ENCODE peak calls at places on chromosomes 5 and 9, in eight cellular contexts. A, G, H, S, K, T, J and B are unnamed samples.

GRCh38 chr5:118692811-118693342 is 295.5 kb downstream of the DTWD2 start:
- DNase-seq in A (no peak), G (no peak), H (no peak), S (no peak), K (no peak), T (no peak), J (peak; percentile 61), B (no peak)

GRCh38 chr9:89457376-89457855 is 40.5 kb downstream of the SEMA4D start:
- DNase-seq in A (no peak), G (no peak), H (no peak), S (no peak), K (no peak), T (no peak), J (no peak), B (no peak)

GRCh38 chr5:20678814-20679298 is 690.9 kb upstream of the CDH18 start:
- DNase-seq in A (peak; percentile 49), G (no peak), H (peak; percentile 88), S (no peak), K (no peak), T (peak; percentile 93), J (no peak), B (no peak)

GRCh38 chr5:77893225-77893860 is 117.2 kb upstream of the TBCA start:
- DNase-seq in A (peak; percentile 85), G (no peak), H (peak; percentile 83), S (peak; percentile 79), K (no peak), T (peak; percentile 95), J (peak; percentile 51), B (no peak)

GRCh38 chr5:159921721-159922120 is 5.4 kb downstream of the ADRA1B start:
- DNase-seq in A (no peak), G (no peak), H (no peak), S (no peak), K (no peak), T (no peak), J (no peak), B (no peak)

GRCh38 chr5:125050926-125051325 is 304.5 kb upstream of the ZNF608 start:
- DNase-seq in A (no peak), G (no peak), H (no peak), S (no peak), K (no peak), T (no peak), J (no peak), B (no peak)

GRCh38 chr9:104247899-104248460 is 153.9 kb downstream of the SMC2 start:
- DNase-seq in A (no peak), G (no peak), H (no peak), S (no peak), K (no peak), T (peak; percentile 53), J (no peak), B (no peak)

GRCh38 chr5:75438722-75439121 is 72.7 kb downstream of the CERT1 start:
- DNase-seq in A (no peak), G (no peak), H (no peak), S (no peak), K (no peak), T (no peak), J (no peak), B (no peak)

GRCh38 chr5:173686950-173687349 is 70.5 kb upstream of the BOD1 start:
- DNase-seq in A (no peak), G (no peak), H (no peak), S (no peak), K (no peak), T (no peak), J (no peak), B (no peak)

GRCh38 chr5:173689171-173689676 is 72.8 kb upstream of the BOD1 start:
- DNase-seq in A (no peak), G (no peak), H (peak; percentile 89), S (no peak), K (peak; percentile 24), T (peak; percentile 30), J (no peak), B (no peak)

GRCh38 chr5:173688708-173689107 is 72.3 kb upstream of the BOD1 start:
- DNase-seq in A (peak; percentile 17), G (no peak), H (peak; percentile 68), S (no peak), K (no peak), T (no peak), J (no peak), B (no peak)

GRCh38 chr5:173691931-173692330 is 75.5 kb upstream of the BOD1 start:
- DNase-seq in A (no peak), G (no peak), H (peak; percentile 15), S (no peak), K (no peak), T (no peak), J (no peak), B (no peak)

DNA sequence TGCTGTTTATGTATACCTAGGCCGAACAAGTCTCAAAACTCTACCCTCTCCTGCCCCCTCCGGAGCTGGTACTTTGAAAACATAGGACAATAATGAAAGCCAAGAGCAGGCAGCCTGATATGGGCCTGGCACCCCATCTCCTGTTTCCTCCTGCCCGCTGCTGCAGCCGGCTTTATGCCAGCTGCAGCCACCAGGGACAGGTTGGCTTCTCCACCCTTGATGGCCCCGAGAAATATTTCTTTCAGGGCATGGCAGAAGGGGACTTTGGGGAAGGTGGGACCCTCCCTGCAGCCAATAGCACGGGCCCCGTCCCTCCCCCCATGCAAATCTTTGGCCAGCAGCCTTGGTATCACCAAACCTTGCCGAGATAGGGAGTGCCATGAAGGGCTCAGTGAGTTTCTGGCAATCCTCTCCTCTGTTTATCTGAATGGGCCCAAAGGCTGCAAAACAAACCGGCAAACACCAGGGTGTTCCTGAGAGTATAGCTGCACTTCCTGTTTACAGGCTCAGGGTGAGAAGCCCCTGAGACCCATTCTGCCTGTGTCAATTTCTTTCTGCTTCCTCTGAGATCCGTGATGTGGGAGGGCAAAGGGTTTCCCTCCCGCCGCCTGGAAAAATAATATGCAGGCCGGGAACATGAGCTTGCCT is 73.4 kb upstream of the BOD1 start:
- DNase-seq in A (no peak), G (peak; percentile 63), H (peak; percentile 48), S (no peak), K (no peak), T (peak; percentile 7), J (no peak), B (no peak)
- TF ChIP-seq CTCF in A (no peak), G (peak; percentile 13), H (no peak), S (no peak), K (peak; percentile 37), T (no peak), J (peak; percentile 15), B (no peak)

GRCh38 chr5:68270576-68270975 is 55.0 kb downstream of the PIK3R1 start:
- DNase-seq in A (no peak), G (no peak), H (no peak), S (no peak), K (no peak), T (no peak), J (no peak), B (no peak)

GRCh38 chr5:68273717-68274409 is 58.3 kb downstream of the PIK3R1 start:
- DNase-seq in A (no peak), G (no peak), H (no peak), S (no peak), K (no peak), T (no peak), J (peak; percentile 70), B (no peak)

GRCh38 chr5:68271124-68271523 is 55.6 kb downstream of the PIK3R1 start:
- DNase-seq in A (no peak), G (no peak), H (no peak), S (no peak), K (no peak), T (no peak), J (no peak), B (no peak)

GRCh38 chr5:68269820-68270219 is 54.3 kb downstream of the PIK3R1 start:
- DNase-seq in A (no peak), G (no peak), H (no peak), S (no peak), K (no peak), T (no peak), J (no peak), B (no peak)

GRCh38 chr5:68272289-68272688 is 56.7 kb downstream of the PIK3R1 start:
- DNase-seq in A (no peak), G (no peak), H (no peak), S (no peak), K (no peak), T (peak; percentile 37), J (no peak), B (no peak)
- TF ChIP-seq CTCF in A (no peak), G (peak; percentile 36), H (peak; percentile 42), S (peak; percentile 11), K (peak; percentile 65), T (peak; percentile 37), J (no peak), B (no peak)

GRCh38 chr5:127029513-127030258 is 672 bp downstream of the MARCHF3 start:
- DNase-seq in A (peak; percentile 73), G (peak; percentile 70), H (peak; percentile 75), S (peak; percentile 50), K (peak; percentile 44), T (peak; percentile 63), J (peak; percentile 73), B (peak; percentile 48)

GRCh38 chr5:127031147-127031862 is 947 bp upstream of the MARCHF3 start:
- DNase-seq in A (peak; percentile 47), G (peak; percentile 65), H (peak; percentile 5), S (no peak), K (no peak), T (no peak), J (peak; percentile 21), B (no peak)

GRCh38 chr5:127028822-127029457 is 1.4 kb downstream of the MARCHF3 start:
- DNase-seq in A (peak; percentile 84), G (no peak), H (no peak), S (no peak), K (no peak), T (peak; percentile 13), J (peak; percentile 45), B (peak; percentile 22)

GRCh38 chr5:127031863-127032232 is 1.5 kb upstream of the MARCHF3 start:
- DNase-seq in A (peak; percentile 22), G (no peak), H (no peak), S (no peak), K (no peak), T (no peak), J (no peak), B (no peak)

GRCh38 chr5:127030259-127031146 is at the start of gene MARCHF3:
- DNase-seq in A (peak; percentile 98), G (peak; percentile 98), H (peak; percentile 92), S (peak; percentile 85), K (peak; percentile 90), T (peak; percentile 98), J (peak; percentile 98), B (peak; percentile 98)
- TF ChIP-seq CTCF in A (no peak), G (peak; percentile 30), H (no peak), S (no peak), K (peak; percentile 47), T (peak; percentile 29), J (no peak), B (no peak)

GRCh38 chr9:136455043-136456002 is 15.7 kb upstream of the INPP5E start:
- DNase-seq in A (no peak), G (no peak), H (no peak), S (no peak), K (no peak), T (no peak), J (no peak), B (no peak)

GRCh38 chr9:136448655-136449054 is 9.0 kb upstream of the INPP5E start:
- DNase-seq in A (no peak), G (no peak), H (no peak), S (no peak), K (no peak), T (no peak), J (no peak), B (no peak)

GRCh38 chr9:136453326-136453725 is 13.7 kb upstream of the INPP5E start:
- DNase-seq in A (no peak), G (no peak), H (no peak), S (no peak), K (no peak), T (no peak), J (no peak), B (no peak)

GRCh38 chr9:136454026-136454796 is 14.6 kb upstream of the INPP5E start:
- DNase-seq in A (no peak), G (no peak), H (no peak), S (no peak), K (no peak), T (no peak), J (no peak), B (no peak)

DNA sequence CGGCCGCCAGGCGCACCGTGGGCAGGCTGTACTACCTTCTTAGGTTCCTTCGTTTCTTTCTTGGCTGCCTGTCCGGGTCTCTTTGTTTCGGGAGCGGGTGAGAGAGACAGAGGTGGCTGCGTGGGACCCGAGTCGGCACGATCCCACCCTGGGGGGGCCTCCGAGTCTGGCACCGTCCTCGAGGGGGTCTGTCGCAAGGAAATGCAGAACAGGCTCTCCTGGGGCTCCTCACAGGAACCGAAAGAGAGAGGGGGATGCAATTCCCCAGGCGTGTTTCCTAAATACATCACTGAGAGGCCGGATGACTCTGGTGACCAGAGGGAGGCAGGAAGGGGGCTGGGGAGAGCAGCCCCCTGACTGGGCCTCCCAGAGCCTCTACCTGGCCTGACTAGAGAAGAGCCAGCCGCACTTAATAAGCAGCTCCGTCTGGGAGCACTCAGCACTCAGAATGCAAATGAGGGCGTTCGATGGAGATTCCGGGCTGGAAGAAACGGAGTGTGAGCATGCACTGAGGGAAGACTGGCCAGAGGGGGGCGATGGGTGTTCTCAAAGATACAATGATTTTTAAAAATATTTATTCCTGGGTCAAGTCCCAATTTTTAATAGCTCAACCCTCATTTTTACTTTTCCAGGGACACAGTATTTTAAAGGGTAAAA is 11.7 kb upstream of the INPP5E start:
- DNase-seq in A (no peak), G (no peak), H (no peak), S (no peak), K (no peak), T (no peak), J (no peak), B (no peak)
- TF ChIP-seq CTCF in A (no peak), G (no peak), H (peak; percentile 5), S (no peak), K (peak; percentile 21), T (no peak), J (peak; percentile 5), B (no peak)